ENCODE peak calls at places on chromosome 18, in four cellular contexts. S is stomach, C is heart left ventricle, J is breast epithelium. M is an unnamed sample. For H3K9me3, the result is how much of the 10 kb centered on the place peaks cover.

GRCh38 chr18:24402209-24402785 is 4.7 kb upstream of the OSBPL1A start:
- DNase-seq in S (no peak), C (no peak), J (no peak), M (no peak)

GRCh38 chr18:28728891-28729290 is 552.0 kb upstream of the CDH2 start:
- DNase-seq in S (no peak), C (no peak), J (no peak), M (no peak)

GRCh38 chr18:48543228-48543627 is 4.4 kb downstream of the CTIF start:
- DNase-seq in S (no peak), C (no peak), J (no peak), M (no peak)

GRCh38 chr18:59867337-59868104 is 32.3 kb upstream of the PMAIP1 start:
- DNase-seq in S (no peak), C (no peak), J (no peak), M (no peak)

GRCh38 chr18:7778181-7778580 is 211.1 kb downstream of the PTPRM start:
- DNase-seq in S (no peak), C (no peak), J (no peak), M (no peak)

GRCh38 chr18:42758851-42759250 is 356.6 kb downstream of the RIT2 start:
- DNase-seq in S (no peak), C (no peak), J (no peak), M (no peak)

GRCh38 chr18:24397131-24397693 is 412 bp downstream of the OSBPL1A start:
- DNase-seq in S (peak), C (peak), J (no peak), M (peak)

GRCh38 chr18:22026362-22026761 is 143.0 kb upstream of the GATA6 start:
- DNase-seq in S (no peak), C (no peak), J (no peak), M (no peak)

GRCh38 chr18:10081477-10081876 is 167.7 kb downstream of the VAPA start:
- DNase-seq in S (no peak), C (no peak), J (no peak), M (no peak)

GRCh38 chr18:38174173-38174572 is 608.6 kb upstream of the CELF4 start:
- DNase-seq in S (no peak), C (no peak), J (no peak), M (no peak)

GRCh38 chr18:11245889-11246288 is 96.5 kb upstream of the PIEZO2 start:
- DNase-seq in S (no peak), C (no peak), J (no peak), M (no peak)

GRCh38 chr18:77002496-77002895 is 130.1 kb downstream of the MBP start:
- DNase-seq in S (no peak), C (no peak), J (no peak), M (no peak)

GRCh38 chr18:29164020-29164706 is 987.2 kb upstream of the CDH2 start:
- DNase-seq in S (no peak), C (no peak), J (no peak), M (no peak)

GRCh38 chr18:69597561-69597960 is 196.9 kb downstream of the DOK6 start:
- DNase-seq in S (no peak), C (no peak), J (no peak), M (no peak)

GRCh38 chr18:2656237-2657042 is 914 bp downstream of the SMCHD1 start:
- DNase-seq in S (peak), C (peak), J (peak), M (peak)

GRCh38 chr18:61957801-61958516 is 65.2 kb upstream of the RNF152 start:
- DNase-seq in S (no peak), C (no peak), J (no peak), M (no peak)

GRCh38 chr18:59954241-59954640 is 54.4 kb downstream of the PMAIP1 start:
- DNase-seq in S (no peak), C (no peak), J (no peak), M (no peak)

GRCh38 chr18:70464343-70465114 is 175.7 kb downstream of the SOCS6 start:
- DNase-seq in S (peak), C (peak), J (no peak), M (peak)

GRCh38 chr18:25247725-25248124 is 104.2 kb downstream of the ZNF521 start:
- DNase-seq in S (no peak), C (no peak), J (no peak), M (no peak)

GRCh38 chr18:72672364-72673151 is 128.4 kb upstream of the CBLN2 start:
- DNase-seq in S (no peak), C (no peak), J (no peak), M (no peak)

GRCh38 chr18:80109676-80110078 is 615 bp downstream of the ADNP2 start:
- DNase-seq in S (peak), C (peak), J (no peak), M (peak)

GRCh38 chr18:23650963-23651927 is 11.5 kb downstream of the ANKRD29 start:
- DNase-seq in S (no peak), C (no peak), J (no peak), M (no peak)

GRCh38 chr18:3704556-3705162 is 254.7 kb downstream of the TGIF1 start:
- DNase-seq in S (no peak), C (no peak), J (no peak), M (no peak)

GRCh38 chr18:3710712-3711269 is 260.8 kb downstream of the TGIF1 start:
- DNase-seq in S (peak), C (no peak), J (no peak), M (no peak)

GRCh38 chr18:3709166-3709565 is 259.2 kb downstream of the TGIF1 start:
- DNase-seq in S (no peak), C (no peak), J (no peak), M (no peak)

GRCh38 chr18:3703732-3704176 is 253.8 kb downstream of the TGIF1 start:
- DNase-seq in S (peak), C (peak), J (no peak), M (no peak)

GRCh38 chr18:3706279-3707097 is 256.5 kb downstream of the TGIF1 start:
- DNase-seq in S (no peak), C (no peak), J (no peak), M (no peak)
- TF ChIP-seq POLR2A in S (no peak), C (no peak), J (no peak), M (no peak)

DNA sequence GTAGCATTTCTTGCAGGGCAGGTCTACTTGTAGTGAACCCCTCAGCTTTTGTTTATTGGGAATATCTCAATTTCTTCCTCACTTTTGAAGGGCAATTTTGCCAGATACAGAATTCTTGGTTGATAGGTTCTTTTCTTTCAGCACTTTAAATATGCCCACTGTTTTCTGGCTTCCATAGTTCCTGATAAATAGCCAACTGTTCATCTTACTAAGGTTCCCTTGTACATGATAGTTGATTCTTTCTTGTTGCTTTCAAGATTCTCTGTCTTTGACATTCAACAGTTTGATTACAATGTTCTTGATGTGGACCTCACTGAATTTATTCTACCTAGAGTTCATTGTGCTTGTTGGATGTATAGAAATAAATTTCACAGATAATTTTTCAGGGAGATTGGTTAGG is 148.0 kb upstream of the MAPRE2 start:
- DNase-seq in S (no peak), C (no peak), J (no peak), M (no peak)
- H3K4me3 ChIP-seq in S (no peak), C (no peak), J (no peak), M (no peak)

GRCh38 chr18:44954256-44954655 is 273.6 kb downstream of the SETBP1 start:
- DNase-seq in S (no peak), C (no peak), J (no peak), M (no peak)
- H3K9me3 ChIP-seq in S (under half), C (under half), J (under half), M (under half)

GRCh38 chr18:63154350-63155152 is 165.0 kb downstream of the BCL2 start:
- DNase-seq in S (no peak), C (no peak), J (no peak), M (no peak)
- TF ChIP-seq POLR2A in S (no peak), C (no peak), J (no peak), M (no peak)

GRCh38 chr18:58484989-58485962 is 143.6 kb downstream of the ALPK2 start:
- DNase-seq in S (no peak), C (no peak), J (no peak), M (peak)
- H3K4me3 ChIP-seq in S (no peak), C (no peak), J (no peak), M (no peak)

GRCh38 chr18:78538669-78539440 is 440.8 kb upstream of the SALL3 start:
- DNase-seq in S (no peak), C (no peak), J (no peak), M (no peak)

GRCh38 chr18:78543201-78543725 is 436.4 kb upstream of the SALL3 start:
- DNase-seq in S (no peak), C (no peak), J (no peak), M (no peak)

GRCh38 chr18:78540636-78541400 is 438.8 kb upstream of the SALL3 start:
- DNase-seq in S (no peak), C (no peak), J (no peak), M (no peak)

GRCh38 chr18:78546281-78546680 is 433.3 kb upstream of the SALL3 start:
- DNase-seq in S (no peak), C (no peak), J (no peak), M (no peak)

DNA sequence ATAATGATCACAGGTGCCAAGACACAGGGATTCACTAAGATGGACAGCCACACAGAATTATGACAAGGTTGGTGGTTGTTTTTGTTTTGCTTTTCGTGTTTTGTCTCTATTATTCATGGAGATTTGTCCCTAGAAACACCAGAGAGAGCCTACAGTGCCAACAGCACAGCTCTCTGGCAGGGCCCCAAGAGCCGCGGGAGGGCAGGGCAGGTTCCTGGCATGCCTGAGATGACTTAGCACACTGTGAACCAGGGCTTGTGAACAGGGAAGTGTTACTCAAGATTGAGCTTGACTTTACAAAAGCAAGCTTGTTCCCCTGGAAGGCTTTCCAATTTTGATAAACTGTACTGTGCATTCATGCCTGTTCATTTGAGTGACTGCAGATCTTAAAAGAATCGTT is 437.4 kb upstream of the SALL3 start:
- DNase-seq in S (peak), C (peak), J (peak), M (peak)
- H3K9me3 ChIP-seq in S (under half), C (under half), J (under half), M (under half)

GRCh38 chr18:63205791-63206252 is 113.7 kb downstream of the BCL2 start:
- DNase-seq in S (no peak), C (no peak), J (no peak), M (no peak)
- TF ChIP-seq POLR2A in S (no peak), C (no peak), J (no peak), M (no peak)

GRCh38 chr18:46334200-46334553 is 230.0 kb downstream of the HAUS1 start:
- DNase-seq in S (no peak), C (no peak), J (no peak), M (peak)

GRCh38 chr18:46332956-46333355 is 228.8 kb downstream of the HAUS1 start:
- DNase-seq in S (no peak), C (no peak), J (no peak), M (no peak)

GRCh38 chr18:46335551-46336059 is 231.4 kb downstream of the HAUS1 start:
- DNase-seq in S (no peak), C (no peak), J (no peak), M (peak)

GRCh38 chr18:46332286-46332801 is 228.2 kb downstream of the HAUS1 start:
- DNase-seq in S (no peak), C (no peak), J (no peak), M (no peak)

DNA sequence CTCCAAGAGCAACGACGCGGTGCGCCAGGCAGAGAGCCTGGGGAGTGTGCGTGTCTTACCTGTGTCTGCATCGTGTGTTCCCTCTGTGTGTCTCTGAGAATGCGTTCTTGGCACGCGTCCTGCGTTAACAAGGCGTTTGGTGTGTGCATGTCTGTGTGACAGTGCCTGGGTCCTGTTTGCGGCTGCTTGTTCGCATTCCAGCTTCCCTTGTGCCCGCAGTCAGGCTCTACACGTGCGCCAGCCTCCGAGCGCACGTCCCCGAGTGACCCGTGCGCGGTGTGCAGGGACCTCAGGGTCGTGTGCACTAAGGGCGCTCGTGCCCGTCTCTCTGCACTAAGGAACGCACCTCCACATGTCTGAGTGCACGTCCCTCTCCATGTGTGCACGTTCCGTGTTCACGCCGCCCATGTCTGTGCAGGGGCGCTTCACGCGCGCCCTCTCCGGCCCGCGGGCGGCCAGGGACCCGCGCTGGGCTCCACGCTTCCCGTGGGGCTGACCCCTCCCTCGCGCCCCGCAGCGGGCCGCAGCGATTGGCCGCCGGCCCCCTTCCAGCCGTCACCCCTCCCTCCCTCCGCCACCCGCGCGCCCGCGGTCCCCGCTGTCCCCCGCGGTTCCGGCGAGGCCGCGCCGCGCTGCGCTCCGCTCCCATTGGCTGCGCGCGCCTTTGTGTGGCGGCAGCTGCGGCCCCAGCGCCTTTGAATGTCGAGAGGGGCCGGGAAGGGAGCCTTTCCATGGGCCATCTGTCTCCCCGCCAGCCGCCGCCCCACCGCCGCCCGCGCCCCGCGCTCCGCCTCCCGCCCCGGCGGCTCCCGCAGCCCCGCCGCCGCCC is 229.4 kb downstream of the HAUS1 start:
- DNase-seq in S (no peak), C (peak), J (no peak), M (peak)
- H3K4me3 ChIP-seq in S (peak), C (peak), J (peak), M (peak)